ENCODE peak calls at places on chromosomes 11 and 22, in six cellular contexts. M, E, T, C, Q and U are unnamed samples.
A peak's percentile ranks its signal among the peaks of the same experiment; 100 is the strongest.

GRCh38 chr22:22895776-22896445 is 8.3 kb downstream of the IGLL5 start:
- DNase-seq in M (no peak), E (no peak), T (peak; percentile 15), C (no peak), Q (no peak), U (no peak)

GRCh38 chr11:13214276-13214865 is 63.2 kb upstream of the BMAL1 start:
- DNase-seq in M (no peak), E (no peak), T (no peak), C (no peak), Q (no peak), U (no peak)

GRCh38 chr11:119859684-119860083 is 130.7 kb upstream of the NECTIN1 start:
- DNase-seq in M (no peak), E (no peak), T (no peak), C (no peak), Q (no peak), U (no peak)

GRCh38 chr11:61972112-61972795 is 4.8 kb upstream of the FTH1 start:
- DNase-seq in M (no peak), E (no peak), T (no peak), C (no peak), Q (no peak), U (no peak)

GRCh38 chr22:27794244-27794643 is 7.3 kb downstream of the MN1 start:
- DNase-seq in M (no peak), E (no peak), T (no peak), C (no peak), Q (no peak), U (no peak)

GRCh38 chr22:45007247-45007945 is 2.4 kb downstream of the PHF21B start:
- DNase-seq in M (no peak), E (no peak), T (no peak), C (no peak), Q (no peak), U (no peak)

GRCh38 chr11:96112192-96113099 is 188.5 kb upstream of the MTMR2 start:
- DNase-seq in M (no peak), E (no peak), T (no peak), C (peak; percentile 33), Q (no peak), U (no peak)

GRCh38 chr11:62682518-62682917 is 3.6 kb upstream of the UBXN1 start:
- DNase-seq in M (no peak), E (no peak), T (no peak), C (no peak), Q (no peak), U (no peak)

GRCh38 chr11:12087075-12087775 is 23.2 kb upstream of the MICAL2 start:
- DNase-seq in M (peak; percentile 73), E (no peak), T (no peak), C (no peak), Q (no peak), U (peak; percentile 41)